ENCODE peak calls at places on chromosomes 4 and X, in eight cellular contexts. Z is KG1; O is neuronal stem cell; Y is stimulated activated CD8-positive, alpha-beta memory T cell treated with anti-CD3 and anti-CD28 coated beads, Interleukin-15, amount 100 ng/mL, for 24 hours; K is GDM1; C is adrenal gland; T is pulmonary artery endothelial cell; A is sigmoid colon. E is an unnamed sample.
A peak's percentile ranks its signal among the peaks of the same experiment; 100 is the strongest.

GRCh38 chr4:114603455-114603854 is 4.8 kb downstream of the UGT8 start:
- DNase-seq in Z (no peak), O (no peak), Y (no peak), K (no peak), C (no peak), T (no peak), A (no peak), E (no peak)

GRCh38 chr4:2647403-2648158 is 108.6 kb downstream of the TNIP2 start:
- DNase-seq in Z (no peak), O (no peak), Y (no peak), K (no peak), C (no peak), T (no peak), A (peak; percentile 27), E (peak; percentile 56)

GRCh38 chr4:1590244-1590643 is 93.9 kb downstream of the FAM53A start:
- DNase-seq in Z (no peak), O (no peak), Y (no peak), K (no peak), C (no peak), T (no peak), A (peak; percentile 6), E (peak; percentile 12)

GRCh38 chr4:190019023-190019858 is 7.8 kb downstream of the FRG2 start:
- DNase-seq in Z (no peak), O (no peak), Y (no peak), K (no peak), C (no peak), T (no peak), A (no peak), E (peak; percentile 67)

GRCh38 chrX:131270085-131270484 is 19.0 kb downstream of the IGSF1 start:
- DNase-seq in Z (no peak), O (no peak), Y (no peak), K (no peak), C (no peak), T (no peak), A (no peak), E (no peak)

GRCh38 chrX:40008841-40009461 is 88.8 kb downstream of the BCOR start:
- DNase-seq in Z (no peak), O (no peak), Y (no peak), K (no peak), C (no peak), T (no peak), A (peak; percentile 71), E (peak; percentile 84)

GRCh38 chrX:7889680-7890079 is 37.5 kb downstream of the PNPLA4 start:
- DNase-seq in Z (no peak), O (no peak), Y (no peak), K (no peak), C (no peak), T (no peak), A (no peak), E (no peak)

GRCh38 chrX:145727476-145727875 is 90.2 kb upstream of the SLITRK2 start:
- DNase-seq in Z (no peak), O (no peak), Y (no peak), K (no peak), C (no peak), T (no peak), A (no peak), E (no peak)

GRCh38 chr4:169668069-169668721 is 47.8 kb downstream of the CLCN3 start:
- DNase-seq in Z (no peak), O (no peak), Y (no peak), K (no peak), C (no peak), T (no peak), A (no peak), E (no peak)

GRCh38 chrX:9677098-9677739 is 88.4 kb downstream of the GPR143 start:
- DNase-seq in Z (no peak), O (no peak), Y (no peak), K (no peak), C (no peak), T (peak; percentile 55), A (peak; percentile 78), E (no peak)

GRCh38 chr4:98680806-98681205 is 22.4 kb upstream of the TSPAN5 start:
- DNase-seq in Z (no peak), O (no peak), Y (no peak), K (no peak), C (no peak), T (no peak), A (no peak), E (no peak)

GRCh38 chr4:155758500-155759371 is at the start of gene GUCY1B1:
- DNase-seq in Z (peak; percentile 3), O (peak; percentile 85), Y (peak; percentile 37), K (peak; percentile 97), C (peak; percentile 82), T (peak; percentile 8), A (peak; percentile 98), E (peak; percentile 95)

GRCh38 chr4:20298986-20299385 is 47.3 kb downstream of the SLIT2 start:
- DNase-seq in Z (no peak), O (no peak), Y (no peak), K (no peak), C (no peak), T (no peak), A (no peak), E (no peak)

GRCh38 chrX:100512471-100512870 is 72.3 kb upstream of the TNMD start:
- DNase-seq in Z (no peak), O (no peak), Y (no peak), K (no peak), C (no peak), T (no peak), A (no peak), E (no peak)

GRCh38 chr4:3708611-3709010 is 57.6 kb upstream of the ADRA2C start:
- DNase-seq in Z (no peak), O (no peak), Y (no peak), K (no peak), C (no peak), T (no peak), A (no peak), E (peak; percentile 67)

GRCh38 chr4:25532579-25532978 is 123.1 kb upstream of the SLC34A2 start:
- DNase-seq in Z (no peak), O (no peak), Y (no peak), K (no peak), C (no peak), T (no peak), A (no peak), E (no peak)

GRCh38 chr4:111879539-111879938 is 265.7 kb upstream of the FAM241A start:
- DNase-seq in Z (no peak), O (no peak), Y (no peak), K (no peak), C (no peak), T (no peak), A (no peak), E (no peak)

GRCh38 chrX:14015941-14016340 is 13.8 kb downstream of the GEMIN8 start:
- DNase-seq in Z (no peak), O (no peak), Y (no peak), K (no peak), C (no peak), T (no peak), A (no peak), E (no peak)

GRCh38 chr4:36325499-36325898 is 44.1 kb downstream of the DTHD1 start:
- DNase-seq in Z (no peak), O (no peak), Y (no peak), K (no peak), C (no peak), T (no peak), A (no peak), E (no peak)

GRCh38 chr4:141731481-141731880 is 95.1 kb downstream of the IL15 start:
- DNase-seq in Z (no peak), O (no peak), Y (no peak), K (no peak), C (no peak), T (no peak), A (no peak), E (no peak)

GRCh38 chr4:86357608-86358007 is 2.2 kb downstream of the MAPK10 start:
- DNase-seq in Z (no peak), O (no peak), Y (no peak), K (no peak), C (no peak), T (no peak), A (no peak), E (no peak)

GRCh38 chr4:150828159-150828558 is 186.9 kb downstream of the LRBA start:
- DNase-seq in Z (no peak), O (no peak), Y (no peak), K (no peak), C (no peak), T (no peak), A (no peak), E (peak; percentile 72)

GRCh38 chr4:70927502-70928139 is 25.5 kb downstream of the MOB1B start:
- DNase-seq in Z (peak; percentile 13), O (no peak), Y (no peak), K (no peak), C (no peak), T (no peak), A (no peak), E (no peak)

GRCh38 chr4:181728567-181728966 is 514.6 kb upstream of the TENM3 start:
- DNase-seq in Z (no peak), O (no peak), Y (no peak), K (no peak), C (no peak), T (no peak), A (no peak), E (no peak)

GRCh38 chr4:118865091-118865708 is 23.5 kb upstream of the SYNPO2 start:
- DNase-seq in Z (no peak), O (peak; percentile 17), Y (no peak), K (peak; percentile 10), C (peak; percentile 53), T (no peak), A (no peak), E (no peak)

GRCh38 chrX:133794151-133794550 is 191.2 kb downstream of the GPC3 start:
- DNase-seq in Z (no peak), O (no peak), Y (no peak), K (no peak), C (no peak), T (no peak), A (no peak), E (no peak)

GRCh38 chr4:40992472-40993298 is 221.7 kb downstream of the APBB2 start:
- DNase-seq in Z (no peak), O (no peak), Y (no peak), K (no peak), C (peak; percentile 18), T (peak; percentile 65), A (no peak), E (no peak)

GRCh38 chr4:3111461-3111860 is 37.0 kb downstream of the HTT start:
- DNase-seq in Z (no peak), O (no peak), Y (no peak), K (no peak), C (no peak), T (peak; percentile 67), A (no peak), E (no peak)

E was measured in spleen.